ENCODE peak calls at places on chromosomes 13 and 19, in four cellular contexts. One of them, this sample, is unnamed. For H3K4me1, the result is how much of the 10 kb centered on the place peaks cover.

GRCh38 chr13:75145926-75146325 is 336.0 kb downstream of the TBC1D4 start:
- DNase-seq in H1: no peak
- DNase-seq in MM.1S: no peak
- DNase-seq in HAP-1: no peak
- DNase-seq in this sample: no peak

GRCh38 chr13:42474954-42475353 is 99.0 kb upstream of the TNFSF11 start:
- DNase-seq in MM.1S: no peak
- DNase-seq in H1: no peak
- DNase-seq in HAP-1: no peak
- DNase-seq in this sample: no peak

GRCh38 chr13:110712849-110713641 is 455 bp upstream of the ING1 start:
- DNase-seq in HAP-1: peak
- DNase-seq in MM.1S: peak
- DNase-seq in H1: peak
- DNase-seq in this sample: peak

GRCh38 chr13:113832204-113832603 is 31.7 kb downstream of the GAS6 start:
- DNase-seq in H1: no peak
- DNase-seq in MM.1S: no peak
- DNase-seq in HAP-1: no peak
- DNase-seq in this sample: no peak

GRCh38 chr13:111474136-111475002 is 153.9 kb downstream of the TEX29 start:
- DNase-seq in H1: peak
- DNase-seq in HAP-1: peak
- DNase-seq in MM.1S: no peak
- DNase-seq in this sample: no peak

GRCh38 chr13:79742923-79743322 is 262.0 kb downstream of the NDFIP2 start:
- DNase-seq in MM.1S: no peak
- DNase-seq in HAP-1: no peak
- DNase-seq in H1: no peak
- DNase-seq in this sample: no peak

GRCh38 chr13:111565400-111565799 is 245.0 kb downstream of the TEX29 start:
- DNase-seq in H1: no peak
- DNase-seq in MM.1S: no peak
- DNase-seq in HAP-1: no peak
- DNase-seq in this sample: no peak

GRCh38 chr13:110376120-110376519 is 69.0 kb downstream of the COL4A2 start:
- DNase-seq in H1: no peak
- DNase-seq in MM.1S: no peak
- DNase-seq in HAP-1: no peak
- DNase-seq in this sample: no peak

GRCh38 chr13:69292789-69293425 is 814.7 kb upstream of the ATXN8OS start:
- DNase-seq in HAP-1: no peak
- DNase-seq in H1: no peak
- DNase-seq in MM.1S: peak
- DNase-seq in this sample: no peak

GRCh38 chr19:14167594-14168138 is 31.3 kb upstream of the ASF1B start:
- DNase-seq in MM.1S: no peak
- DNase-seq in H1: no peak
- DNase-seq in HAP-1: no peak
- DNase-seq in this sample: peak
- H3K4me3 ChIP-seq in MM.1S: no peak
- H3K4me3 ChIP-seq in H1: no peak
- H3K4me3 ChIP-seq in HAP-1: no peak
- H3K4me3 ChIP-seq in this sample: peak

DNA sequence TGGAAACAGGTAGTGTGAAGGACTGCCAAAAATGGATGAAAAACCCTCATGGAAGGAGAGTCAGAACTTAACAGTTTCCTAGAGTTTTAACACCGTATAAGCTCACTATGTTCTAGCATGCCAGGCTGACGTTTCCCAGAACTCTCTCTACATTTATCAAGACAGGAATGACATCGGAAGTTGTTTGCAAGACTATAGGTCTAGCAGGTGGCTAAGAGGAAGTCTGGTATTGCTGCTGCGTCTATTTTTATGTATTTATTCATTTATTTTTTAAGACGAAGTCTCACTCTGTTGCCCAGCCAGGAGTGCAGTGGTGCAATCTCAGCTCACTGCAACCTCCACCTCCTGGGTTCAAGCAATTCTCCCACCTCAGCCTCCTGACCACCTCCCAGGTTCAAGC is 20.5 kb upstream of the ARL11 start:
- DNase-seq in HAP-1: no peak
- DNase-seq in H1: no peak
- DNase-seq in MM.1S: no peak
- DNase-seq in this sample: no peak
- H3K4me1 ChIP-seq in HAP-1: under half
- H3K4me1 ChIP-seq in H1: under half
- H3K4me1 ChIP-seq in MM.1S: under half
- H3K4me1 ChIP-seq in this sample: under half

DNA sequence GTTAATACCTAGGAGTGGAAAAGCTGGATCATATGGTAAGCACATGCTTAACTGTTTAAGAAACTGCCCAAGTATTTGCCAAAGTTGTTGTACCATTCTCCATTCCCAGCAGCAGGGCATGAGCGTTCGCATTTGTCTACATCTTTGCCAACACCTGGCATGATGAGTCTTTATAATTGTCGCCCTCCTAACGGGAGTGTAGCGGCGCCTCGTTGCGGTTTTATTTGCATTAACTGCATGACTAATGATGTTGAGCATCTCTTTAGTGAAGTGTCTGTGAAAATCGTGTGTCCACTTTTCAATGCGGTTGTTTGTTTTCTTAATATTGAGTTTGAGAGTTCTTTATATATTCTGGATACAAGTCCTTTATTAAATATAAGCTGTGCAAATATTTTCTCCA is 202.1 kb downstream of the FOXO1 start:
- DNase-seq in H1: no peak
- DNase-seq in MM.1S: no peak
- DNase-seq in HAP-1: no peak
- DNase-seq in this sample: no peak
- H3K4me3 ChIP-seq in H1: no peak
- H3K4me3 ChIP-seq in MM.1S: no peak
- H3K4me3 ChIP-seq in HAP-1: no peak
- H3K4me3 ChIP-seq in this sample: no peak

GRCh38 chr19:2063824-2064223 is 12.8 kb upstream of the MKNK2 start:
- DNase-seq in HAP-1: no peak
- DNase-seq in H1: no peak
- DNase-seq in MM.1S: no peak
- DNase-seq in this sample: no peak

GRCh38 chr19:2062770-2063169 is 11.7 kb upstream of the MKNK2 start:
- DNase-seq in H1: no peak
- DNase-seq in HAP-1: no peak
- DNase-seq in MM.1S: no peak
- DNase-seq in this sample: no peak

GRCh38 chr19:2061936-2062729 is 11.1 kb upstream of the MKNK2 start:
- DNase-seq in H1: no peak
- DNase-seq in MM.1S: no peak
- DNase-seq in HAP-1: no peak
- DNase-seq in this sample: no peak

GRCh38 chr19:2059422-2060201 is 8.6 kb upstream of the MKNK2 start:
- DNase-seq in H1: no peak
- DNase-seq in HAP-1: peak
- DNase-seq in MM.1S: no peak
- DNase-seq in this sample: no peak

GRCh38 chr19:2061093-2061935 is 10.3 kb upstream of the MKNK2 start:
- DNase-seq in HAP-1: peak
- DNase-seq in H1: peak
- DNase-seq in MM.1S: peak
- DNase-seq in this sample: peak
- H3K4me1 ChIP-seq in HAP-1: under half
- H3K4me1 ChIP-seq in H1: under half
- H3K4me1 ChIP-seq in MM.1S: under half
- H3K4me1 ChIP-seq in this sample: under half

DNA sequence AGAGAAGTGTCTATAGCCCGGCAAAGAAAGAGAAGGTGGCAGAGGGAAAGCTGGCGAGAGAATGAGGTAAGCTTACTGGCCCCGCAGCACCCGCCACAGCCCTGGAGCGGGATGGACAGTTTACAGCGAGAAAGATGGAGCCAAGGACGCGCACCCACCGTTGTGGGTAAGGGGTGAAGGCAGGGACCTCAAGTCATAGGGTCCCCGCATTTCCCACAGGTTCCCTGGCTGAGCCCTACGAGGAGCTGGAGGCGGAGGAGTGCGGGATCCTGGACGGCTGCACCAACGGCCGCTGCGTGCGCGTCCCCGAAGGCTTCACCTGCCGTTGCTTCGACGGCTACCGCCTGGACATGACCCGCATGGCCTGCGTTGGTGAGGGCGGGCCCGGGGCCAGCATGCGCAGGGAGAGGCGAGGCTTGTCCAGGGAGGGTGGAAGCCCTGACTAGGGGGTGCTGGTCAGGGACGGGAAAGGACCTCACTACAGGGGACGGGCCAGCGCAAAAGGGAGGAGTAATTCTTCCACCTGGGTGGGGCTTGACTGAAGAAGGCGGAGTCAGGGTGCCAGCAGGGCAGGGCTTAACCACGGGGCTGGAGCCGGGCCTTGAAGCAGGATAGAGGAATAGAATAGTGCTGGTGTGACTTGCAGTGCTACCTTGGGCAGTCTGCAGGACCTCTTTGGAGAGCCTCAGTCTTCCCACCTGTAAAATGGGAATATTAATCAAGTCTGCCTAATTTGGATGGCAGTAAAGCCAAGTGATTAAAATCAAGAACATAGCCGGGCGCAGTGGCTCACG is 26.5 kb downstream of the LTBP4 start:
- DNase-seq in H1: no peak
- DNase-seq in MM.1S: no peak
- DNase-seq in HAP-1: no peak
- DNase-seq in this sample: no peak
- H3K4me3 ChIP-seq in H1: no peak
- H3K4me3 ChIP-seq in MM.1S: no peak
- H3K4me3 ChIP-seq in HAP-1: no peak
- H3K4me3 ChIP-seq in this sample: no peak

GRCh38 chr19:37983916-37984315 is 76.9 kb downstream of the SIPA1L3 start:
- DNase-seq in H1: no peak
- DNase-seq in HAP-1: peak
- DNase-seq in MM.1S: no peak
- DNase-seq in this sample: no peak

GRCh38 chr19:37981785-37982475 is 74.9 kb downstream of the SIPA1L3 start:
- DNase-seq in HAP-1: no peak
- DNase-seq in MM.1S: no peak
- DNase-seq in H1: no peak
- DNase-seq in this sample: no peak

GRCh38 chr19:37982655-37983054 is 75.6 kb downstream of the SIPA1L3 start:
- DNase-seq in MM.1S: no peak
- DNase-seq in HAP-1: no peak
- DNase-seq in H1: no peak
- DNase-seq in this sample: no peak

GRCh38 chr19:37980419-37980975 is 73.5 kb downstream of the SIPA1L3 start:
- DNase-seq in H1: no peak
- DNase-seq in HAP-1: no peak
- DNase-seq in MM.1S: no peak
- DNase-seq in this sample: no peak

DNA sequence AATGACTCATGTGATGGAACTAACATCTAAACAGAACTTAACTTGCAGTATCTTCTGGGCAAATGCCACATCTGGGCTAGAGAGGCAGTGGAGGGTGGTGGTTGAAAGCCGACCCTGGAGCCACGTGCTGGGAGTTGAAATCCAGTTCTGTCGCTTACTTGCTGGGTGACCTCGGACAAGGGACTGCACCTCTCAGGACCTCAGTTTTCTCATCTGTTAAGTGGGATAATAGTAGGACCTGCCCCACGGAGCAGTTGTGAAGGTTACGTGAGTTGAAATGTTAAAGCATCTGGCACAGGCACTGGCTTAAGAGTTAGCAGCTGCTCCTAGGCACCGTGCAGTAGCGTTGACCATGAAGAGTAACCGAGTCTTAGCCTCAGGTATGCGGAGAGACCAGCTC is 76.1 kb downstream of the SIPA1L3 start:
- DNase-seq in MM.1S: no peak
- DNase-seq in H1: no peak
- DNase-seq in HAP-1: no peak
- DNase-seq in this sample: no peak
- H3K4me1 ChIP-seq in MM.1S: under half
- H3K4me1 ChIP-seq in H1: under half
- H3K4me1 ChIP-seq in HAP-1: under half
- H3K4me1 ChIP-seq in this sample: under half

GRCh38 chr19:42242071-42242511 is 311 bp downstream of the GSK3A start:
- DNase-seq in H1: no peak
- DNase-seq in HAP-1: no peak
- DNase-seq in MM.1S: peak
- DNase-seq in this sample: no peak

GRCh38 chr19:42239544-42240220 is 2.7 kb downstream of the GSK3A start:
- DNase-seq in H1: no peak
- DNase-seq in MM.1S: no peak
- DNase-seq in HAP-1: no peak
- DNase-seq in this sample: no peak

GRCh38 chr19:42242512-42243409 is at the start of gene GSK3A:
- DNase-seq in HAP-1: peak
- DNase-seq in H1: peak
- DNase-seq in MM.1S: peak
- DNase-seq in this sample: peak

GRCh38 chr19:42244452-42245220 is 2.2 kb upstream of the GSK3A start:
- DNase-seq in HAP-1: peak
- DNase-seq in MM.1S: peak
- DNase-seq in H1: peak
- DNase-seq in this sample: peak

DNA sequence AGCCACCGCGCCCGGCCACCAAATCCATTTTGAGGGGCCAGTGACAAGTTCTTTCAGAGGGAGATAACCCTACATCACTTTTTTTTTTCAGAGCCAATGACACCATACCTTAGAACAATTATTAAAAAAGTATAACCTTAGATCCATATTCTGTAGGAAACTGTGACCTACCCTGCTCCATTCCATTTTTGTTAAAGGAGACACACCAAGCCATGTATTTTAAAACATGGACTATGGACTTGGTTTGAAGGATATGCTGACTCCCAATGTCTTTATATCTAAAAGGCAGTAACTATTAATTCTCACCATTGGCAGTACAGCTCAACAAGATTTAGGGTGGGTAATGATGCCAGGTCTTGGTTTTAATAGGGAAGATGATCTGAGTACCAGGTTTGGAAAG is 1.1 kb downstream of the GSK3A start:
- DNase-seq in MM.1S: no peak
- DNase-seq in HAP-1: no peak
- DNase-seq in H1: no peak
- DNase-seq in this sample: no peak
- H3K4me3 ChIP-seq in MM.1S: peak
- H3K4me3 ChIP-seq in HAP-1: peak
- H3K4me3 ChIP-seq in H1: peak
- H3K4me3 ChIP-seq in this sample: peak

DNA sequence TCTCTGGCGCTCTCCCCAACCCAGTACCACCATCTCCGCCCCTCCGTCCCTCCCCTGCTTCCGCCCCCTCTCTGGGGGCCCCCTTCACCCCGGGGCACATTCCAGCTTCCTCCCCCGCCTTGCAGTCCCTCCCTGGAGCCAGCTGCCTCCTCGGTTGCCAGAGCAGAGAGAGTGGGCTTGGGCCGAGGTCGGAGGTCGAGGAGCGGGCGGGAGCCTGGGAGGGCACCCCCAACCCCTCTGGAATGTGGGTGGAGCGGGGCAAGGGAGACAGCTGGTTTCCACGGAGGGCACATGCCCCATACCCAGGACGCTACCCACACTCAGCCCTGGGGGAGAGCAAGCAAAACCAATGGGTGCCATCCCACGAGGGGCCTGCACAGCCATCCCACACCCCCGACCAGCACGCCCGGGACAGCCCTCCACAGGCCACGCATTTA is 6.4 kb upstream of the CIRBP start:
- DNase-seq in MM.1S: no peak
- DNase-seq in HAP-1: no peak
- DNase-seq in H1: no peak
- DNase-seq in this sample: no peak
- H3K4me1 ChIP-seq in MM.1S: under half
- H3K4me1 ChIP-seq in HAP-1: under half
- H3K4me1 ChIP-seq in H1: half or more
- H3K4me1 ChIP-seq in this sample: half or more

GRCh38 chr13:99416411-99417121 is 84.7 kb upstream of the TM9SF2 start:
- DNase-seq in H1: no peak
- DNase-seq in HAP-1: no peak
- DNase-seq in MM.1S: no peak
- DNase-seq in this sample: peak
- H3K4me3 ChIP-seq in H1: no peak
- H3K4me3 ChIP-seq in HAP-1: no peak
- H3K4me3 ChIP-seq in MM.1S: no peak
- H3K4me3 ChIP-seq in this sample: peak

This sample was measured in naive thymus-derived CD4-positive, alpha-beta T cell.